ENCODE peak calls at places on chromosomes 12 and 14, in seven cellular contexts. K is hepatocyte, B is psoas muscle, V is upper lobe of right lung, N is fibroblast of lung, L is K562, T is SK-N-SH. J is an unnamed sample.

GRCh38 chr14:48693793-48694192 is 892.4 kb downstream of the RPS29 start:
- DNase-seq in K (no peak), B (no peak), V (no peak), N (no peak), L (no peak), T (no peak), J (no peak)

GRCh38 chr14:31965735-31966598 is 111.1 kb upstream of the ARHGAP5 start:
- DNase-seq in K (peak), B (no peak), V (no peak), N (peak), L (peak), T (no peak), J (no peak)

GRCh38 chr14:65102441-65103149 is at the start of gene MAX:
- DNase-seq in K (peak), B (peak), V (peak), N (peak), L (peak), T (peak), J (peak)

GRCh38 chr14:59282366-59282765 is 93.9 kb downstream of the DAAM1 start:
- DNase-seq in K (no peak), B (no peak), V (no peak), N (peak), L (no peak), T (no peak), J (no peak)

GRCh38 chr14:68363841-68364711 is 428.8 kb downstream of the ZFP36L1 start:
- DNase-seq in K (peak), B (peak), V (peak), N (peak), L (no peak), T (no peak), J (no peak)

GRCh38 chr14:106844608-106845285 is 1318.4 kb downstream of the TMEM121 start:
- DNase-seq in K (no peak), B (peak), V (peak), N (no peak), L (peak), T (peak), J (no peak)

GRCh38 chr12:9741726-9742125 is 8.8 kb upstream of the CLECL1 start:
- DNase-seq in K (no peak), B (no peak), V (no peak), N (no peak), L (no peak), T (no peak), J (no peak)

GRCh38 chr12:96500686-96501085 is 11.3 kb downstream of the CFAP54 start:
- DNase-seq in K (no peak), B (no peak), V (no peak), N (no peak), L (no peak), T (no peak), J (no peak)

GRCh38 chr14:65850429-65851145 is 438.1 kb downstream of the FUT8 start:
- DNase-seq in K (no peak), B (no peak), V (no peak), N (no peak), L (no peak), T (peak), J (no peak)

GRCh38 chr12:109256011-109256410 is 53.1 kb downstream of the FOXN4 start:
- DNase-seq in K (no peak), B (no peak), V (no peak), N (no peak), L (no peak), T (no peak), J (no peak)

GRCh38 chr12:93089805-93090569 is 160.9 kb upstream of the EEA1 start:
- DNase-seq in K (peak), B (no peak), V (no peak), N (peak), L (peak), T (no peak), J (peak)

GRCh38 chr12:103768467-103769123 is 72.4 kb downstream of the NT5DC3 start:
- DNase-seq in K (no peak), B (no peak), V (no peak), N (no peak), L (no peak), T (no peak), J (no peak)

GRCh38 chr14:50312734-50313054 is 570 bp downstream of the DMAC2L start:
- DNase-seq in K (no peak), B (no peak), V (no peak), N (no peak), L (no peak), T (no peak), J (no peak)

GRCh38 chr14:106417224-106418049 is 891.1 kb downstream of the TMEM121 start:
- DNase-seq in K (peak), B (peak), V (peak), N (no peak), L (peak), T (peak), J (no peak)

GRCh38 chr12:70553391-70553859 is 83.8 kb downstream of the PTPRB start:
- DNase-seq in K (no peak), B (no peak), V (no peak), N (peak), L (no peak), T (no peak), J (no peak)

GRCh38 chr12:59322473-59322872 is 273.4 kb upstream of the SLC16A7 start:
- DNase-seq in K (no peak), B (no peak), V (no peak), N (no peak), L (no peak), T (no peak), J (no peak)

GRCh38 chr14:85596562-85596961 is 66.6 kb downstream of the FLRT2 start:
- DNase-seq in K (no peak), B (no peak), V (no peak), N (no peak), L (no peak), T (no peak), J (no peak)

GRCh38 chr14:95055318-95055717 is 102.0 kb downstream of the DICER1 start:
- DNase-seq in K (no peak), B (no peak), V (no peak), N (no peak), L (no peak), T (no peak), J (no peak)

GRCh38 chr14:67680121-67680602 is 5.7 kb upstream of the VTI1B start:
- DNase-seq in K (peak), B (no peak), V (no peak), N (peak), L (peak), T (no peak), J (peak)

GRCh38 chr14:67436006-67436866 is 24.3 kb upstream of the PLEK2 start:
- DNase-seq in K (no peak), B (no peak), V (no peak), N (no peak), L (peak), T (no peak), J (no peak)

GRCh38 chr14:65411656-65412188 is 808 bp upstream of the FUT8 start:
- DNase-seq in K (peak), B (peak), V (peak), N (peak), L (peak), T (peak), J (peak)

GRCh38 chr12:118061876-118062791 is 1.2 kb upstream of the WSB2 start:
- DNase-seq in K (peak), B (no peak), V (peak), N (peak), L (peak), T (peak), J (no peak)

GRCh38 chr14:91220581-91221000 is 23.9 kb downstream of the GPR68 start:
- DNase-seq in K (no peak), B (no peak), V (peak), N (no peak), L (no peak), T (no peak), J (no peak)

GRCh38 chr12:105983622-105984325 is 155.0 kb downstream of the NUAK1 start:
- DNase-seq in K (no peak), B (no peak), V (no peak), N (peak), L (no peak), T (no peak), J (peak)

GRCh38 chr14:72457641-72458040 is 436.3 kb downstream of the DPF3 start:
- DNase-seq in K (no peak), B (no peak), V (no peak), N (peak), L (no peak), T (no peak), J (no peak)

GRCh38 chr12:75489613-75490210 is 9.2 kb downstream of the GLIPR1 start:
- DNase-seq in K (no peak), B (no peak), V (no peak), N (peak), L (no peak), T (no peak), J (no peak)

GRCh38 chr12:7501031-7501585 is 2.5 kb downstream of the CD163 start:
- DNase-seq in K (no peak), B (no peak), V (no peak), N (peak), L (no peak), T (no peak), J (no peak)

GRCh38 chr14:104359301-104359968 is 220.1 kb upstream of the C14orf180 start:
- DNase-seq in K (no peak), B (no peak), V (no peak), N (no peak), L (no peak), T (peak), J (no peak)

GRCh38 chr14:59254146-59254910 is 65.9 kb downstream of the DAAM1 start:
- DNase-seq in K (peak), B (peak), V (no peak), N (peak), L (no peak), T (peak), J (peak)

GRCh38 chr12:6620137-6620884 is 13.1 kb upstream of the CHD4 start:
- DNase-seq in K (peak), B (peak), V (peak), N (peak), L (no peak), T (peak), J (no peak)

GRCh38 chr12:122123051-122123760 is 44.6 kb downstream of the MLXIP start:
- DNase-seq in K (peak), B (peak), V (no peak), N (peak), L (peak), T (peak), J (no peak)

GRCh38 chr14:76792422-76792821 is 20.3 kb downstream of the ANGEL1 start:
- DNase-seq in K (no peak), B (no peak), V (no peak), N (no peak), L (no peak), T (no peak), J (no peak)

GRCh38 chr14:93544212-93544611 is 113.5 kb downstream of the UNC79 start:
- DNase-seq in K (no peak), B (no peak), V (no peak), N (no peak), L (no peak), T (no peak), J (no peak)

GRCh38 chr14:26794731-26795130 is 196.9 kb upstream of the NOVA1 start:
- DNase-seq in K (no peak), B (no peak), V (no peak), N (peak), L (no peak), T (no peak), J (no peak)

GRCh38 chr12:93484315-93484981 is 17.1 kb downstream of the MRPL42 start:
- DNase-seq in K (no peak), B (no peak), V (no peak), N (peak), L (no peak), T (no peak), J (peak)

GRCh38 chr14:102590667-102591099 is 1.8 kb upstream of the RCOR1 start:
- DNase-seq in K (peak), B (peak), V (no peak), N (peak), L (peak), T (peak), J (no peak)
- TF ChIP-seq CTCF in K (peak), B (peak), V (peak), N (peak), L (peak), T (peak), J (peak)

GRCh38 chr12:79388006-79388405 is 302.8 kb downstream of the PAWR start:
- DNase-seq in K (no peak), B (no peak), V (no peak), N (no peak), L (no peak), T (no peak), J (no peak)
- H3K4me3 ChIP-seq in K (no peak), B (no peak), V (no peak), N (no peak), L (no peak), T (no peak), J (no peak)

GRCh38 chr12:120775862-120776552 is 50.4 kb downstream of the ACADS start:
- DNase-seq in K (no peak), B (no peak), V (no peak), N (no peak), L (no peak), T (no peak), J (no peak)
- TF ChIP-seq CTCF in K (peak), B (peak), V (peak), N (no peak), L (peak), T (peak), J (peak)

DNA sequence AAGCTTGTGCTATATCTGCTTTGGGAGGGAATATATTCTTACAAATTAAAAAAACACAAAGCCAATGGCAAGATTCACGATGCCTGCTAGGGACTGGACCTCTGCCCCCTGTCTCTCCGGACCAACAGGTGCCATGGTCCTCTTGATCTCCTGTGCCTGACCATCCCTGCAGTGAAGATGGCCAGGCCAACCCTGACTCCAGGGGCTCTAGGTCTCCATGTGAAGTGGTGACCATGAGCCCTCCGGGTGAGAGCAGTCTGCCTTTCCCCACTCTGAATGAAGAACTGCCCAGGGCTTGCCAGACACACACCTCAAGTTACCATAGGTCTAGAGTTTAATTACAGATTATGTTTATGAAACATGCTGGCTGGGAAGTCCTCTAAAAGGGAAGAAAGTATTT is 1.5 kb downstream of the ARHGDIB start:
- DNase-seq in K (no peak), B (no peak), V (no peak), N (no peak), L (no peak), T (no peak), J (no peak)
- H3K4me3 ChIP-seq in K (no peak), B (peak), V (peak), N (no peak), L (no peak), T (peak), J (no peak)

GRCh38 chr12:131979606-131980005 is 29.9 kb downstream of the EP400 start:
- DNase-seq in K (no peak), B (no peak), V (no peak), N (no peak), L (no peak), T (no peak), J (no peak)

GRCh38 chr12:131981388-131981787 is 31.6 kb downstream of the EP400 start:
- DNase-seq in K (no peak), B (no peak), V (no peak), N (no peak), L (no peak), T (no peak), J (no peak)

GRCh38 chr12:131982041-131982440 is 32.3 kb downstream of the EP400 start:
- DNase-seq in K (no peak), B (no peak), V (no peak), N (no peak), L (no peak), T (no peak), J (no peak)

GRCh38 chr12:131983026-131983425 is 33.3 kb downstream of the EP400 start:
- DNase-seq in K (no peak), B (no peak), V (no peak), N (no peak), L (no peak), T (no peak), J (no peak)

GRCh38 chr12:131980263-131980662 is 30.5 kb downstream of the EP400 start:
- DNase-seq in K (no peak), B (no peak), V (no peak), N (no peak), L (no peak), T (no peak), J (no peak)
- TF ChIP-seq CTCF in K (no peak), B (no peak), V (no peak), N (no peak), L (no peak), T (peak), J (no peak)

GRCh38 chr14:34982421-34983147 is at the start of gene SRP54:
- DNase-seq in K (peak), B (peak), V (peak), N (peak), L (peak), T (peak), J (peak)
- H3K4me3 ChIP-seq in K (peak), B (peak), V (peak), N (peak), L (peak), T (peak), J (peak)

DNA sequence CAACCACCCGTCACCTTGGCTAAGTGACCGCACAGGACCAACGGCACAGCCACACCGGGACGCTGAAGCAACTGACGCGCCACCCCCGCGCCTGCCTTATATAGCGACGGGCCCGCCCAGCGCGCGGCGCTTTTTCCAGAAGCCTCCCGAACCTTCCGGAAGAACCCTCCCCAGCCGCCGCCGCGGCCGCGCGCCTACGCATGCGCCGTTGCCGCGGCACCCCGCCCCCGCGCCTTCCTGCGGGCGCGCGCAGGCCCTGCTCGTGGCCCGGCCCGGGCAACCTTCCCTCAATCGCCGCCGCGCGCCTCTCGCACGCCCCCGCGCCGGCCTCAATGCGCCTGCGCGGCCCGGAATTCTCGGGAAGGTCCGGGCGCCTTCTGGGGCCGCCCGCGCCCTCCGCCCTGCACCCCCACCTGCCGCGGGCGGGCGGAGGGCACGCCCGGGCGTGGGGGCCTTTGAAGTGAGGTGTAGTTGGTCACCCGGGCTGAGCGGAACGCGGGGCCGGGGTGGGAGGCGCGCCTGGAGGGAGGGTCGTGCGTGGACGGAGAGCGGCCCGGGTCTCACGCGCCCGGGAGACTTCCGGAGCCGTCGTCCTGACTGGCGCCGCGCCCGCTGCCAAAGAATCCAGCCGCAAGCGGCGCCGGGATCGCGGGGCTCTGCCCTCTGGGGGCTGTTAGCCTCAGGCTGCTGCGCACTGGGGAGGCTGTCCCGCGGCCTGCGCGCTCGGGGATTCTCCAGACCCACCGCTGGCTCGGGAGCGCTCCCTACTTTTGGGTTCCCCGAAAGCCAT is at the start of gene HSP90AA1:
- DNase-seq in K (peak), B (peak), V (peak), N (peak), L (peak), T (peak), J (peak)
- TF ChIP-seq CTCF in K (peak), B (peak), V (peak), N (no peak), L (no peak), T (peak), J (peak)

J was measured in AG04450.